ENCODE peak calls at places on chromosome 2, in seven cellular contexts. U is PC-9, E is IMR-90, N is psoas muscle, Z is left lung, T is heart right ventricle, W is adrenal gland. M is an unnamed sample. For H3K9me3 and H3K4me1, the result is how much of the 10 kb centered on the place peaks cover.

GRCh38 chr2:165016772-165017411 is 61.6 kb upstream of the SLC38A11 start:
- DNase-seq in W (peak), E (peak), T (no peak), Z (no peak), U (peak), N (no peak), M (no peak)

GRCh38 chr2:149931486-149931885 is 343.9 kb upstream of the MMADHC start:
- DNase-seq in Z (no peak), T (no peak), W (no peak), E (no peak), N (no peak), U (no peak), M (no peak)

GRCh38 chr2:102065675-102066252 is 74.0 kb downstream of the IL1R2 start:
- DNase-seq in T (no peak), W (no peak), Z (peak), U (peak), N (peak), E (peak), M (peak)

GRCh38 chr2:32910883-32911598 is 35.7 kb upstream of the LTBP1 start:
- DNase-seq in T (no peak), E (no peak), U (no peak), Z (no peak), N (no peak), W (no peak), M (no peak)

GRCh38 chr2:215811409-215812355 is 201.7 kb downstream of the MREG start:
- DNase-seq in U (no peak), E (no peak), N (no peak), W (no peak), Z (no peak), T (no peak), M (no peak)

GRCh38 chr2:177530513-177531039 is 138.0 kb downstream of the AGPS start:
- DNase-seq in Z (no peak), T (no peak), N (no peak), W (no peak), U (no peak), E (no peak), M (no peak)

GRCh38 chr2:157986761-157987160 is 110.6 kb upstream of the ACVR1 start:
- DNase-seq in Z (no peak), E (no peak), W (no peak), T (no peak), U (no peak), N (no peak), M (no peak)

GRCh38 chr2:100606740-100607343 is 44.0 kb downstream of the PDCL3 start:
- DNase-seq in N (no peak), T (no peak), Z (no peak), U (peak), W (peak), E (peak), M (peak)

GRCh38 chr2:239348563-239349447 is 52.0 kb downstream of the HDAC4 start:
- DNase-seq in N (peak), Z (no peak), T (no peak), W (no peak), U (no peak), E (no peak), M (no peak)

GRCh38 chr2:54577035-54577434 is 120.9 kb downstream of the SPTBN1 start:
- DNase-seq in T (no peak), N (no peak), U (no peak), W (peak), E (no peak), Z (peak), M (no peak)

GRCh38 chr2:231640229-231640628 is 47.6 kb downstream of the TEX44 start:
- DNase-seq in W (no peak), Z (no peak), N (no peak), T (no peak), E (no peak), U (no peak), M (no peak)

GRCh38 chr2:85505551-85506238 is 33.3 kb upstream of the MAT2A start:
- DNase-seq in U (no peak), E (no peak), N (no peak), Z (no peak), T (no peak), W (no peak), M (no peak)

GRCh38 chr2:64649626-64650025 is 4.1 kb downstream of the SERTAD2 start:
- DNase-seq in W (no peak), U (peak), Z (peak), T (peak), N (no peak), E (no peak), M (no peak)

GRCh38 chr2:214574077-214574775 is 163.4 kb downstream of the VWC2L start:
- DNase-seq in U (no peak), Z (no peak), W (no peak), N (no peak), T (no peak), E (no peak), M (no peak)

GRCh38 chr2:134218414-134218813 is 35.5 kb upstream of the MGAT5 start:
- DNase-seq in E (no peak), U (no peak), W (no peak), Z (no peak), N (no peak), T (no peak), M (no peak)

GRCh38 chr2:2840101-2840531 is 509.0 kb upstream of the MYT1L start:
- DNase-seq in T (no peak), E (no peak), Z (no peak), W (peak), N (no peak), U (no peak), M (no peak)
- H3K9me3 ChIP-seq in T (under half), E (half or more), Z (under half), W (under half), N (under half), U (under half), M (under half)

DNA sequence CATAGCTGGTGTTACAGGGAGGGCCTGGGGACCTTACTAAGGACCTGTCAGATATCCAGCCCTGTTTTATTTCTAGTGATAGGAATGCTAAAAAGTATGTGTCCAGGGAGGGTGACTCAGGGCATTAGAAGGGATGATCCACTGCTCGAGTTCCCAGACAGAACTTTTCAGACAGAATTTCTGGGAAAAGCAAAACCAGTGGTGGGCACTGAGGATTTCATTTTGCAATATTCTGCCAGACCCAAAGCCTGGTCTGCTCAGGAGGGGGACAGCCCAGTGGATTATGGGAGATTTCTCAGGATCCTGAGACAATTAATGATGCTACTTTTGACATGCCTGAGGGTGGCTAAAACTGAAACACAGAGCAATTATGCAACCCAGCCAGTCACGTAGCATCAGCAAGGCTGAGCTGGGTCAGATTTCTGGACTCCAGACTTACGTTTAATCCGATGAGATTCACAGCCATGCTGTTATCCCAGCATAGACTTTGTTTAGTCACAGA is 4.7 kb upstream of the KCNE4 start:
- DNase-seq in Z (no peak), E (peak), U (peak), T (no peak), N (no peak), W (no peak), M (no peak)
- H3K4me1 ChIP-seq in Z (under half), E (under half), U (under half), T (under half), N (under half), W (under half), M (under half)

DNA sequence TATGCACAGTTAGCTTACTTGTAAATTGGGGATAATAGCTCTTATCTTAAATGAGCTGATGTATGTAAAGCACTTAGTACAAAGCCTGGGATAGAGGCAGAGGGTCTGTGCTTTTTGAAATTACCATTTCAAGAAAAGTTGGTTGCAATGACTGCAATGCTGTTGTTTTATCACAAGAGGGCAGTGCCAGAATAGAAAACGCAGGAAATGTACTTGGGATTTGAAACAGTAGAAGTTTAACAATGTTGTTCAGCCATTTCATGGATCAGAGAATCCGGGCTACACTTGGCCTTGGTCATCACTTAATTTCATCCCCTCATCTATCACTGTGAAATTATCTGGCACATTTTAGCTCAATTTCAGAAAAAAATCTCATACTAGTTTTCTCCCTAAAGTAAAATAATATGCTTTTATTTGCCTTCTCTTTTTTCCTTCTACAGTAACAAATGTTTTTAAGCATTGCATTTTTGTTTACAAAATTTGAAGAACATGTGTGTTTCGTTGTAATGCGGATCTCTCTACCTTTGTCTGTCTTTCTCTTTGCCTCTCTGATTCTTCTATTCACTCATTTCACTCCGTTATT is 70.9 kb downstream of the RAPGEF4 start:
- DNase-seq in E (peak), N (no peak), Z (no peak), T (no peak), W (peak), U (peak), M (no peak)
- TF ChIP-seq CTCF in E (peak), N (peak), Z (peak), T (peak), W (peak), U (peak), M (peak)

GRCh38 chr2:13480057-13480456 is 763.3 kb downstream of the TRIB2 start:
- DNase-seq in T (no peak), U (no peak), W (no peak), N (no peak), E (no peak), Z (no peak), M (no peak)
- H3K9me3 ChIP-seq in T (under half), U (under half), W (under half), N (under half), E (under half), Z (under half), M (under half)

M was measured in upper lobe of right lung.